ENCODE peak calls at places on chromosomes 3 and 15, in five cellular contexts. W is MM.1S; E is Peyer's patch; C is BJ; U is CD8-positive, alpha-beta T cell. O is an unnamed sample.

GRCh38 chr15:42427429-42428223 is 63.3 kb downstream of the ZNF106 start:
- DNase-seq in W (no peak), E (no peak), C (peak; percentile 96), U (no peak), O (no peak)

GRCh38 chr3:188877381-188877780 is 294.4 kb upstream of the TPRG1 start:
- DNase-seq in W (no peak), E (no peak), C (no peak), U (no peak), O (no peak)

GRCh38 chr3:18386274-18386673 is 38.9 kb downstream of the SATB1 start:
- DNase-seq in W (no peak), E (no peak), C (no peak), U (no peak), O (no peak)

GRCh38 chr3:158352551-158352950 is 218.4 kb upstream of the MLF1 start:
- DNase-seq in W (peak; percentile 91), E (no peak), C (no peak), U (no peak), O (no peak)

GRCh38 chr3:39249453-39250115 is 30.3 kb downstream of the CX3CR1 start:
- DNase-seq in W (no peak), E (no peak), C (no peak), U (no peak), O (no peak)

GRCh38 chr3:23806322-23807160 is 786 bp downstream of the UBE2E1 start:
- DNase-seq in W (no peak), E (peak; percentile 56), C (no peak), U (no peak), O (no peak)

GRCh38 chr15:33851079-33851478 is 117.2 kb upstream of the CHRM5 start:
- DNase-seq in W (no peak), E (no peak), C (no peak), U (no peak), O (no peak)

GRCh38 chr3:31254483-31254882 is 278.2 kb upstream of the STT3B start:
- DNase-seq in W (no peak), E (no peak), C (no peak), U (no peak), O (no peak)

GRCh38 chr3:148601766-148602685 is 95.7 kb upstream of the AGTR1 start:
- DNase-seq in W (no peak), E (no peak), C (no peak), U (no peak), O (no peak)

GRCh38 chr15:78003539-78004008 is 73.9 kb downstream of the TBC1D2B start:
- DNase-seq in W (no peak), E (no peak), C (no peak), U (no peak), O (no peak)

GRCh38 chr3:43892535-43892934 is 201.8 kb downstream of the ABHD5 start:
- DNase-seq in W (no peak), E (no peak), C (no peak), U (no peak), O (no peak)

GRCh38 chr3:13079051-13079450 is 5.8 kb upstream of the IQSEC1 start:
- DNase-seq in W (no peak), E (no peak), C (no peak), U (no peak), O (no peak)

GRCh38 chr15:99408236-99409096 is 157.2 kb downstream of the LRRC28 start:
- DNase-seq in W (no peak), E (peak; percentile 34), C (peak; percentile 62), U (no peak), O (no peak)

GRCh38 chr3:35664460-35664919 is 25.2 kb downstream of the ARPP21 start:
- DNase-seq in W (no peak), E (peak; percentile 45), C (no peak), U (no peak), O (peak; percentile 28)

GRCh38 chr3:135218304-135218703 is 423.2 kb downstream of the EPHB1 start:
- DNase-seq in W (no peak), E (no peak), C (no peak), U (no peak), O (no peak)

GRCh38 chr15:39976291-39977274 is 42.7 kb downstream of the EIF2AK4 start:
- DNase-seq in W (no peak), E (peak; percentile 66), C (no peak), U (no peak), O (peak; percentile 73)

GRCh38 chr3:195697582-195698324 is 23.0 kb upstream of the MUC20 start:
- DNase-seq in W (peak; percentile 5), E (no peak), C (peak; percentile 83), U (no peak), O (no peak)

GRCh38 chr15:89745768-89746167 is 5.3 kb downstream of the MESP1 start:
- DNase-seq in W (no peak), E (no peak), C (no peak), U (no peak), O (no peak)

GRCh38 chr3:151156618-151157216 is 46.3 kb downstream of the GPR171 start:
- DNase-seq in W (peak; percentile 81), E (no peak), C (no peak), U (no peak), O (no peak)

GRCh38 chr3:179410317-179410716 is 41.0 kb downstream of the GNB4 start:
- DNase-seq in W (no peak), E (no peak), C (no peak), U (no peak), O (no peak)

GRCh38 chr3:19093084-19093483 is 55.2 kb upstream of the KCNH8 start:
- DNase-seq in W (no peak), E (no peak), C (no peak), U (no peak), O (no peak)

GRCh38 chr3:117628896-117629295 is 919.3 kb downstream of the TUSC7 start:
- DNase-seq in W (peak; percentile 97), E (no peak), C (peak; percentile 68), U (no peak), O (no peak)

GRCh38 chr3:127074900-127075360 is 92.0 kb downstream of the PLXNA1 start:
- DNase-seq in W (peak; percentile 70), E (no peak), C (peak; percentile 14), U (no peak), O (peak; percentile 56)

GRCh38 chr3:62475940-62476339 is 102.6 kb upstream of the FEZF2 start:
- DNase-seq in W (no peak), E (no peak), C (no peak), U (no peak), O (no peak)

GRCh38 chr3:133938770-133939495 is 43.3 kb upstream of the RAB6B start:
- DNase-seq in W (no peak), E (peak; percentile 3), C (no peak), U (no peak), O (no peak)
- TF ChIP-seq CTCF in W (no peak), E (no peak), C (peak; percentile 8), U (no peak), O (peak; percentile 55)

DNA sequence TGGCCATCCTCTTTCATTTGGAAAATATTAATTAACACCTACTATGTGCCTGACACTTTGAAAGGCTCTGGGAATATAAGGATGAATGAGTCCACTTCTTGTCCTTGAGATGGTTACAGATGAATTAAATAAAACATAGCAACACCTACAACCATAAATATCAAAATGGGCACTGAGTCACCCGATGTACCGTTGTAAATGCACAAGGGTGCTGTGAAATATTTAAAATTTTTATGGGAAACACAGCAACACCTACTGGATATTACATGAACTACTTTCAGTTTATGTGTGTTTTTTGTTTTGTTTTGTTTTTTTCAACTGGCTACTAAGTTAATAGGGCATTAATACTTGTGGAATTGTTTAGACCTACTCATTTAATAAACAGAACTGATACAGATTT is 239.0 kb upstream of the NAALADL2 start:
- DNase-seq in W (peak; percentile 69), E (no peak), C (no peak), U (no peak), O (no peak)
- TF ChIP-seq CTCF in W (peak; percentile 69), E (peak; percentile 4), C (no peak), U (no peak), O (peak; percentile 41)

GRCh38 chr15:52256366-52256765 is 39.2 kb downstream of the MYO5C start:
- DNase-seq in W (peak; percentile 78), E (peak; percentile 91), C (peak; percentile 43), U (peak; percentile 63), O (no peak)

GRCh38 chr15:52255935-52256334 is 39.7 kb downstream of the MYO5C start:
- DNase-seq in W (no peak), E (no peak), C (no peak), U (no peak), O (no peak)

GRCh38 chr15:52255008-52255407 is 40.6 kb downstream of the MYO5C start:
- DNase-seq in W (no peak), E (no peak), C (no peak), U (no peak), O (no peak)

GRCh38 chr15:52252781-52253180 is 42.8 kb downstream of the MYO5C start:
- DNase-seq in W (no peak), E (no peak), C (peak; percentile 81), U (no peak), O (no peak)

GRCh38 chr15:52254331-52254730 is 41.3 kb downstream of the MYO5C start:
- DNase-seq in W (no peak), E (no peak), C (no peak), U (no peak), O (peak; percentile 47)
- TF ChIP-seq CTCF in W (peak; percentile 23), E (no peak), C (no peak), U (no peak), O (no peak)

DNA sequence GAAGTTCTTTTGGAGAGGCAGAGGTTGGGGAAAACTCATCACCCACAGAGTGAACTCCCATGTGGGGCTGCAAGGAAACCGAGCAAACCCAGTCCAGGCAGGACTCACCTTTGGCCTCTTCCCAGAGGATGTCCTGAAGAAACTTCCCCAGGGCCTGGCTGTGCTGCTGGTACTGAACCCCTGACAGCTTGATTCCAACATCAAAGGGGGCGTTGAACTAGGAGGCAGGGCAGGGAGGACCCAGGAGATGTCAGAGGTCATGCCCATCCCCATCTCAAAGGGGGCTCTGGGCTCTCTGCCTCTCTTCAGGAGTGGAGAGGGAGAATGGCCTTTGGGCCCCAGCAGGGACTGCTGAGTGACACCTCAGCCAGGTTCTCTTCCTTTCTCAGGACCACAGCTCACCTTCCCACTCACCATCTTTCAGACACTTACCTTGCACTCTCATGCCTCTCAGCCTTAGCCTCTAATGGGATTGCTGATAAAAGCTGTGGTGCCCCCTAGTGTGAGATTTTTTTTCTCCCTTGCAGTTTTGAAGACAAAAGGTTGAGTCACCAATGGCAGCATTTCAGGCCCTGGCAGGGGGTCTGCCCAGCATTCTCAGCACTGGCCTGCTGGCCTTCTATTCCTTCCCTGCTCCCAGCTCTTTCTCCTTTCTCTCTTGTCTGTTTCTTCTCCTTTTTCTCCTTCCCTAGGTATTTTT is 6.0 kb downstream of the GHRL start:
- DNase-seq in W (peak; percentile 37), E (no peak), C (no peak), U (no peak), O (peak; percentile 35)
- TF ChIP-seq CTCF in W (peak; percentile 42), E (peak; percentile 32), C (no peak), U (peak; percentile 32), O (no peak)

GRCh38 chr3:58333206-58334012 is 717 bp downstream of the PXK start:
- DNase-seq in W (peak; percentile 46), E (peak; percentile 74), C (no peak), U (no peak), O (no peak)
- TF ChIP-seq CTCF in W (peak; percentile 24), E (no peak), C (no peak), U (no peak), O (no peak)

O was measured in RWPE2.